ENCODE peak calls at places on chromosomes 16 and 17, in seven cellular contexts. One of them, this sample, is unnamed. For H3K36me3, the result is how much of the 10 kb centered on the place peaks cover.

GRCh38 chr17:56629450-56630187 is 36.1 kb downstream of the NOG start:
- DNase-seq in heart left ventricle: no peak
- DNase-seq in fibroblast of lung: peak
- DNase-seq in ovary: no peak
- DNase-seq in upper lobe of right lung: no peak
- DNase-seq in SK-N-SH: peak
- DNase-seq in PC-9: no peak
- DNase-seq in this sample: peak

GRCh38 chr16:63005356-63005755 is 969.1 kb upstream of the CDH8 start:
- DNase-seq in heart left ventricle: no peak
- DNase-seq in fibroblast of lung: no peak
- DNase-seq in ovary: no peak
- DNase-seq in upper lobe of right lung: no peak
- DNase-seq in SK-N-SH: peak
- DNase-seq in PC-9: no peak
- DNase-seq in this sample: no peak

GRCh38 chr17:5874486-5874885 is 195.7 kb upstream of the WSCD1 start:
- DNase-seq in heart left ventricle: no peak
- DNase-seq in fibroblast of lung: no peak
- DNase-seq in ovary: no peak
- DNase-seq in upper lobe of right lung: no peak
- DNase-seq in SK-N-SH: no peak
- DNase-seq in PC-9: no peak
- DNase-seq in this sample: peak

GRCh38 chr16:61936522-61936921 is 99.7 kb downstream of the CDH8 start:
- DNase-seq in heart left ventricle: no peak
- DNase-seq in fibroblast of lung: no peak
- DNase-seq in ovary: no peak
- DNase-seq in upper lobe of right lung: no peak
- DNase-seq in SK-N-SH: peak
- DNase-seq in PC-9: no peak
- DNase-seq in this sample: peak

GRCh38 chr16:50593410-50594139 is 45.4 kb downstream of the NKD1 start:
- DNase-seq in heart left ventricle: peak
- DNase-seq in fibroblast of lung: peak
- DNase-seq in ovary: no peak
- DNase-seq in upper lobe of right lung: no peak
- DNase-seq in SK-N-SH: peak
- DNase-seq in PC-9: no peak
- DNase-seq in this sample: peak

GRCh38 chr17:35801583-35802224 is 6.3 kb upstream of the MMP28 start:
- DNase-seq in heart left ventricle: peak
- DNase-seq in fibroblast of lung: peak
- DNase-seq in ovary: no peak
- DNase-seq in upper lobe of right lung: peak
- DNase-seq in SK-N-SH: peak
- DNase-seq in PC-9: no peak
- DNase-seq in this sample: peak

GRCh38 chr16:30353438-30354129 is 1.5 kb downstream of the CD2BP2 start:
- DNase-seq in heart left ventricle: peak
- DNase-seq in fibroblast of lung: no peak
- DNase-seq in ovary: peak
- DNase-seq in upper lobe of right lung: no peak
- DNase-seq in SK-N-SH: no peak
- DNase-seq in PC-9: no peak
- DNase-seq in this sample: no peak

GRCh38 chr16:55294129-55294528 is 29.9 kb upstream of the IRX6 start:
- DNase-seq in heart left ventricle: no peak
- DNase-seq in fibroblast of lung: no peak
- DNase-seq in ovary: no peak
- DNase-seq in upper lobe of right lung: no peak
- DNase-seq in SK-N-SH: no peak
- DNase-seq in PC-9: no peak
- DNase-seq in this sample: peak

GRCh38 chr16:85908444-85908843 is 9.5 kb downstream of the IRF8 start:
- DNase-seq in heart left ventricle: no peak
- DNase-seq in fibroblast of lung: no peak
- DNase-seq in ovary: no peak
- DNase-seq in upper lobe of right lung: no peak
- DNase-seq in SK-N-SH: no peak
- DNase-seq in PC-9: no peak
- DNase-seq in this sample: no peak

GRCh38 chr17:2885751-2886150 is 89.5 kb downstream of the RAP1GAP2 start:
- DNase-seq in heart left ventricle: no peak
- DNase-seq in fibroblast of lung: no peak
- DNase-seq in ovary: no peak
- DNase-seq in upper lobe of right lung: no peak
- DNase-seq in SK-N-SH: peak
- DNase-seq in PC-9: no peak
- DNase-seq in this sample: no peak

GRCh38 chr17:79618383-79619067 is 7.7 kb upstream of the RBFOX3 start:
- DNase-seq in heart left ventricle: peak
- DNase-seq in fibroblast of lung: no peak
- DNase-seq in ovary: no peak
- DNase-seq in upper lobe of right lung: peak
- DNase-seq in SK-N-SH: peak
- DNase-seq in PC-9: no peak
- DNase-seq in this sample: no peak

GRCh38 chr16:75244844-75245758 is 6.3 kb downstream of the BCAR1 start:
- DNase-seq in heart left ventricle: peak
- DNase-seq in fibroblast of lung: peak
- DNase-seq in ovary: peak
- DNase-seq in upper lobe of right lung: peak
- DNase-seq in SK-N-SH: peak
- DNase-seq in PC-9: peak
- DNase-seq in this sample: no peak

GRCh38 chr16:50603206-50604064 is 55.2 kb downstream of the NKD1 start:
- DNase-seq in heart left ventricle: no peak
- DNase-seq in fibroblast of lung: peak
- DNase-seq in ovary: peak
- DNase-seq in upper lobe of right lung: no peak
- DNase-seq in SK-N-SH: no peak
- DNase-seq in PC-9: no peak
- DNase-seq in this sample: no peak

GRCh38 chr17:63998050-63998720 is at the start of gene PRR29:
- DNase-seq in heart left ventricle: peak
- DNase-seq in fibroblast of lung: peak
- DNase-seq in ovary: peak
- DNase-seq in upper lobe of right lung: peak
- DNase-seq in SK-N-SH: peak
- DNase-seq in PC-9: peak
- DNase-seq in this sample: peak

GRCh38 chr17:48728232-48729231 is at the start of gene HOXB13:
- DNase-seq in heart left ventricle: no peak
- DNase-seq in fibroblast of lung: peak
- DNase-seq in ovary: no peak
- DNase-seq in upper lobe of right lung: no peak
- DNase-seq in SK-N-SH: peak
- DNase-seq in PC-9: peak
- DNase-seq in this sample: peak

GRCh38 chr17:73400915-73401545 is 89.2 kb upstream of the CDC42EP4 start:
- DNase-seq in heart left ventricle: no peak
- DNase-seq in fibroblast of lung: no peak
- DNase-seq in ovary: no peak
- DNase-seq in upper lobe of right lung: no peak
- DNase-seq in SK-N-SH: no peak
- DNase-seq in PC-9: no peak
- DNase-seq in this sample: no peak

GRCh38 chr17:56762988-56763387 is 70.7 kb downstream of the C17orf67 start:
- DNase-seq in heart left ventricle: no peak
- DNase-seq in fibroblast of lung: no peak
- DNase-seq in ovary: no peak
- DNase-seq in upper lobe of right lung: no peak
- DNase-seq in SK-N-SH: no peak
- DNase-seq in PC-9: no peak
- DNase-seq in this sample: no peak

GRCh38 chr16:84143784-84144199 is 1.2 kb downstream of the HSDL1 start:
- DNase-seq in heart left ventricle: no peak
- DNase-seq in fibroblast of lung: peak
- DNase-seq in ovary: no peak
- DNase-seq in upper lobe of right lung: no peak
- DNase-seq in SK-N-SH: no peak
- DNase-seq in PC-9: no peak
- DNase-seq in this sample: no peak

GRCh38 chr16:27772093-27772820 is 222.3 kb downstream of the KATNIP start:
- DNase-seq in heart left ventricle: no peak
- DNase-seq in fibroblast of lung: no peak
- DNase-seq in ovary: no peak
- DNase-seq in upper lobe of right lung: no peak
- DNase-seq in SK-N-SH: no peak
- DNase-seq in PC-9: no peak
- DNase-seq in this sample: no peak

GRCh38 chr17:5958850-5959249 is 111.3 kb upstream of the WSCD1 start:
- DNase-seq in heart left ventricle: no peak
- DNase-seq in fibroblast of lung: no peak
- DNase-seq in ovary: no peak
- DNase-seq in upper lobe of right lung: no peak
- DNase-seq in SK-N-SH: no peak
- DNase-seq in PC-9: no peak
- DNase-seq in this sample: no peak

GRCh38 chr16:23609929-23610328 is 13.8 kb upstream of the NDUFAB1 start:
- DNase-seq in heart left ventricle: no peak
- DNase-seq in fibroblast of lung: no peak
- DNase-seq in ovary: no peak
- DNase-seq in upper lobe of right lung: no peak
- DNase-seq in SK-N-SH: no peak
- DNase-seq in PC-9: no peak
- DNase-seq in this sample: no peak

GRCh38 chr17:48646183-48647102 is 20.3 kb upstream of the HOXB9 start:
- DNase-seq in heart left ventricle: no peak
- DNase-seq in fibroblast of lung: no peak
- DNase-seq in ovary: no peak
- DNase-seq in upper lobe of right lung: no peak
- DNase-seq in SK-N-SH: peak
- DNase-seq in PC-9: no peak
- DNase-seq in this sample: no peak

GRCh38 chr16:16828913-16829398 is 450.0 kb downstream of the NPIPA7 start:
- DNase-seq in heart left ventricle: no peak
- DNase-seq in fibroblast of lung: no peak
- DNase-seq in ovary: no peak
- DNase-seq in upper lobe of right lung: no peak
- DNase-seq in SK-N-SH: no peak
- DNase-seq in PC-9: no peak
- DNase-seq in this sample: no peak

GRCh38 chr16:180101-180920 is at the start of gene HBQ1:
- DNase-seq in heart left ventricle: no peak
- DNase-seq in fibroblast of lung: no peak
- DNase-seq in ovary: peak
- DNase-seq in upper lobe of right lung: no peak
- DNase-seq in SK-N-SH: peak
- DNase-seq in PC-9: no peak
- DNase-seq in this sample: peak
- TF ChIP-seq CTCF in heart left ventricle: peak
- TF ChIP-seq CTCF in fibroblast of lung: peak
- TF ChIP-seq CTCF in ovary: no peak
- TF ChIP-seq CTCF in upper lobe of right lung: peak
- TF ChIP-seq CTCF in SK-N-SH: peak
- TF ChIP-seq CTCF in PC-9: no peak
- TF ChIP-seq CTCF in this sample: peak

GRCh38 chr16:67077871-67078270 is 31.9 kb upstream of the PHAF1 start:
- DNase-seq in heart left ventricle: no peak
- DNase-seq in fibroblast of lung: no peak
- DNase-seq in ovary: no peak
- DNase-seq in upper lobe of right lung: no peak
- DNase-seq in SK-N-SH: no peak
- DNase-seq in PC-9: no peak
- DNase-seq in this sample: no peak
- H3K36me3 ChIP-seq in heart left ventricle: under half
- H3K36me3 ChIP-seq in fibroblast of lung: under half
- H3K36me3 ChIP-seq in ovary: under half
- H3K36me3 ChIP-seq in upper lobe of right lung: under half
- H3K36me3 ChIP-seq in SK-N-SH: under half
- H3K36me3 ChIP-seq in PC-9: under half
- H3K36me3 ChIP-seq in this sample: under half

GRCh38 chr17:68514809-68515208 is 2.6 kb downstream of the PRKAR1A start:
- DNase-seq in heart left ventricle: no peak
- DNase-seq in fibroblast of lung: peak
- DNase-seq in ovary: no peak
- DNase-seq in upper lobe of right lung: no peak
- DNase-seq in SK-N-SH: no peak
- DNase-seq in PC-9: no peak
- DNase-seq in this sample: peak

GRCh38 chr17:68513932-68514331 is 1.7 kb downstream of the PRKAR1A start:
- DNase-seq in heart left ventricle: no peak
- DNase-seq in fibroblast of lung: no peak
- DNase-seq in ovary: no peak
- DNase-seq in upper lobe of right lung: no peak
- DNase-seq in SK-N-SH: no peak
- DNase-seq in PC-9: no peak
- DNase-seq in this sample: no peak

GRCh38 chr17:68515238-68515637 is 3.0 kb downstream of the PRKAR1A start:
- DNase-seq in heart left ventricle: no peak
- DNase-seq in fibroblast of lung: no peak
- DNase-seq in ovary: no peak
- DNase-seq in upper lobe of right lung: no peak
- DNase-seq in SK-N-SH: no peak
- DNase-seq in PC-9: no peak
- DNase-seq in this sample: no peak

GRCh38 chr17:68518063-68518815 is 6.0 kb downstream of the PRKAR1A start:
- DNase-seq in heart left ventricle: no peak
- DNase-seq in fibroblast of lung: no peak
- DNase-seq in ovary: no peak
- DNase-seq in upper lobe of right lung: no peak
- DNase-seq in SK-N-SH: no peak
- DNase-seq in PC-9: no peak
- DNase-seq in this sample: no peak

GRCh38 chr17:68516732-68517131 is 4.5 kb downstream of the PRKAR1A start:
- DNase-seq in heart left ventricle: no peak
- DNase-seq in fibroblast of lung: no peak
- DNase-seq in ovary: no peak
- DNase-seq in upper lobe of right lung: no peak
- DNase-seq in SK-N-SH: no peak
- DNase-seq in PC-9: no peak
- DNase-seq in this sample: no peak
- H3K27ac ChIP-seq in heart left ventricle: peak
- H3K27ac ChIP-seq in fibroblast of lung: peak
- H3K27ac ChIP-seq in ovary: no peak
- H3K27ac ChIP-seq in upper lobe of right lung: no peak
- H3K27ac ChIP-seq in SK-N-SH: no peak
- H3K27ac ChIP-seq in PC-9: no peak
- H3K27ac ChIP-seq in this sample: no peak

DNA sequence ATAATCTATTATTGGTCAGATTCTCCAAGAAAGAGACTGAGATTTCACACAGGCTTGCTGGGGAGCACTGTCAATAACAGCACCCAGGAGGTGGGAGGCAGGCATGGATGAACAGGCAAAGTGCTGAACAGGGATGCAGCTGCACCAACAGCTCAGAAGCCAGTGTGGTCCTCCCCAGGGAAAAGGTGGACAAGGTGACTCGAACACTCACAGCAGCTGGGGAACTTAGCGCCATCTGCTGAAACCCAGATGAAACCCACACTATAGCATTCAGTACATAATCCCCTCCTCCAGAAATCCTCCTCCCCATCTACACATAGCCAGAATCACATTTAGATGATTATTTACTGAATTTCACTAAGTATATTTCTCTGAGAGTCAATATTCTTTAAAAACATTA is 255.2 kb upstream of the WSB1 start:
- DNase-seq in heart left ventricle: no peak
- DNase-seq in fibroblast of lung: no peak
- DNase-seq in ovary: no peak
- DNase-seq in upper lobe of right lung: no peak
- DNase-seq in SK-N-SH: peak
- DNase-seq in PC-9: no peak
- DNase-seq in this sample: peak
- TF ChIP-seq CTCF in heart left ventricle: no peak
- TF ChIP-seq CTCF in fibroblast of lung: no peak
- TF ChIP-seq CTCF in ovary: no peak
- TF ChIP-seq CTCF in upper lobe of right lung: no peak
- TF ChIP-seq CTCF in SK-N-SH: peak
- TF ChIP-seq CTCF in PC-9: no peak
- TF ChIP-seq CTCF in this sample: no peak